ENCODE peak calls at places on chromosomes 5 and 9, in ten cellular contexts. O, S, I, V, N, Z, E, K, D and C are unnamed samples.

GRCh38 chr5:134038143-134038542 is 33.4 kb upstream of the VDAC1 start:
- DNase-seq in O (no peak), S (no peak), I (no peak), V (no peak), N (no peak), Z (no peak), E (no peak), K (no peak), D (no peak), C (no peak)

GRCh38 chr5:117486879-117487391 is 912.3 kb upstream of the SEMA6A start:
- DNase-seq in O (no peak), S (no peak), I (peak; percentile 9), V (no peak), N (no peak), Z (no peak), E (no peak), K (no peak), D (no peak), C (no peak)

GRCh38 chr5:160451281-160451680 is 29.6 kb downstream of the PTTG1 start:
- DNase-seq in O (no peak), S (no peak), I (no peak), V (no peak), N (no peak), Z (no peak), E (no peak), K (no peak), D (no peak), C (no peak)

GRCh38 chr5:74382864-74383618 is 257.5 kb downstream of the ENC1 start:
- DNase-seq in O (no peak), S (no peak), I (no peak), V (peak; percentile 41), N (peak; percentile 78), Z (no peak), E (no peak), K (peak; percentile 73), D (no peak), C (peak; percentile 43)

GRCh38 chr9:20683351-20684034 is 566 bp upstream of the FOCAD start:
- DNase-seq in O (peak; percentile 19), S (peak; percentile 37), I (no peak), V (peak; percentile 74), N (peak; percentile 88), Z (peak; percentile 73), E (no peak), K (peak; percentile 52), D (peak; percentile 8), C (peak; percentile 38)

GRCh38 chr5:180636016-180636402 is 13.4 kb downstream of the FLT4 start:
- DNase-seq in O (no peak), S (no peak), I (no peak), V (peak; percentile 12), N (no peak), Z (no peak), E (no peak), K (no peak), D (no peak), C (no peak)

GRCh38 chr9:129278391-129279237 is 100.6 kb upstream of the IER5L start:
- DNase-seq in O (peak; percentile 42), S (no peak), I (peak; percentile 84), V (no peak), N (peak; percentile 11), Z (peak; percentile 58), E (no peak), K (peak; percentile 3), D (no peak), C (peak; percentile 86)

GRCh38 chr5:31119938-31120641 is 73.4 kb upstream of the CDH6 start:
- DNase-seq in O (no peak), S (no peak), I (no peak), V (no peak), N (no peak), Z (no peak), E (no peak), K (no peak), D (no peak), C (peak; percentile 98)

GRCh38 chr5:145987871-145988270 is 51.5 kb downstream of the SH3RF2 start:
- DNase-seq in O (no peak), S (no peak), I (no peak), V (no peak), N (no peak), Z (no peak), E (no peak), K (no peak), D (no peak), C (no peak)

GRCh38 chr9:8802242-8802641 is 1002.7 kb upstream of the DMAC1 start:
- DNase-seq in O (no peak), S (no peak), I (no peak), V (no peak), N (no peak), Z (no peak), E (no peak), K (no peak), D (no peak), C (no peak)

GRCh38 chr9:111853450-111853827 is 43.2 kb upstream of the UGCG start:
- DNase-seq in O (no peak), S (no peak), I (no peak), V (no peak), N (no peak), Z (no peak), E (no peak), K (no peak), D (no peak), C (no peak)

GRCh38 chr9:123658792-123659191 is 271.1 kb downstream of the DENND1A start:
- DNase-seq in O (no peak), S (no peak), I (no peak), V (no peak), N (no peak), Z (no peak), E (no peak), K (no peak), D (no peak), C (peak; percentile 80)

GRCh38 chr9:64061013-64061627 is 1223.9 kb downstream of the FOXD4L5 start:
- DNase-seq in O (no peak), S (no peak), I (no peak), V (no peak), N (no peak), Z (no peak), E (no peak), K (no peak), D (no peak), C (no peak)